ENCODE peak calls at places on chromosomes 1 and 21, in seven cellular contexts. X, K, G, E, C, J and O are unnamed samples.

GRCh38 chr1:5287178-5288155 is 633.1 kb downstream of the AJAP1 start:
- DNase-seq in X (no peak), K (no peak), G (no peak), E (no peak), C (no peak), J (no peak), O (no peak)

GRCh38 chr1:46532498-46533178 is 18.8 kb downstream of the KNCN start:
- DNase-seq in X (peak), K (peak), G (peak), E (peak), C (peak), J (peak), O (no peak)

GRCh38 chr1:26279598-26280332 is at the start of gene SH3BGRL3:
- DNase-seq in X (peak), K (peak), G (peak), E (peak), C (peak), J (peak), O (peak)

GRCh38 chr21:36696640-36697472 is 2.1 kb upstream of the SIM2 start:
- DNase-seq in X (no peak), K (no peak), G (no peak), E (no peak), C (peak), J (no peak), O (no peak)

GRCh38 chr1:41844255-41844654 is 74.5 kb downstream of the HIVEP3 start:
- DNase-seq in X (no peak), K (no peak), G (no peak), E (no peak), C (no peak), J (no peak), O (no peak)

GRCh38 chr21:40472026-40472425 is 374.9 kb downstream of the DSCAM start:
- DNase-seq in X (no peak), K (no peak), G (no peak), E (no peak), C (no peak), J (no peak), O (no peak)

GRCh38 chr1:33182452-33182851 is 609 bp upstream of the TRIM62 start:
- DNase-seq in X (no peak), K (peak), G (no peak), E (peak), C (no peak), J (peak), O (no peak)

GRCh38 chr1:159953866-159954515 is at the start of gene SLAMF9:
- DNase-seq in X (no peak), K (no peak), G (no peak), E (no peak), C (no peak), J (no peak), O (no peak)

GRCh38 chr1:110106013-110106941 is 6.0 kb upstream of the UBL4B start:
- DNase-seq in X (peak), K (peak), G (peak), E (peak), C (peak), J (peak), O (peak)

GRCh38 chr1:68600049-68600661 is 103.3 kb upstream of the DEPDC1 start:
- DNase-seq in X (no peak), K (no peak), G (no peak), E (no peak), C (no peak), J (no peak), O (peak)

GRCh38 chr1:211352985-211353515 is 26.4 kb downstream of the TRAF5 start:
- DNase-seq in X (peak), K (peak), G (peak), E (no peak), C (no peak), J (no peak), O (peak)

GRCh38 chr1:234322979-234323378 is 50.3 kb upstream of the COA6 start:
- DNase-seq in X (no peak), K (peak), G (peak), E (no peak), C (no peak), J (no peak), O (no peak)

GRCh38 chr1:5889462-5889861 is 102.8 kb downstream of the NPHP4 start:
- DNase-seq in X (no peak), K (no peak), G (no peak), E (no peak), C (peak), J (no peak), O (no peak)

GRCh38 chr1:217079579-217079978 is 356.4 kb upstream of the ESRRG start:
- DNase-seq in X (no peak), K (no peak), G (no peak), E (no peak), C (no peak), J (no peak), O (no peak)

GRCh38 chr1:223714849-223715709 is 2.7 kb downstream of the CAPN2 start:
- DNase-seq in X (no peak), K (peak), G (peak), E (peak), C (no peak), J (no peak), O (peak)

GRCh38 chr21:38980416-38981319 is 174.9 kb downstream of the ETS2 start:
- DNase-seq in X (no peak), K (no peak), G (no peak), E (no peak), C (no peak), J (no peak), O (no peak)

GRCh38 chr1:226986496-226987178 is 46.5 kb downstream of the COQ8A start:
- DNase-seq in X (peak), K (no peak), G (no peak), E (peak), C (peak), J (no peak), O (no peak)

GRCh38 chr21:45281411-45282282 is 6.0 kb downstream of the POFUT2 start:
- DNase-seq in X (no peak), K (no peak), G (peak), E (peak), C (peak), J (peak), O (no peak)

GRCh38 chr1:113241237-113241636 is 149.1 kb upstream of the MAGI3 start:
- DNase-seq in X (no peak), K (no peak), G (no peak), E (no peak), C (no peak), J (no peak), O (no peak)

GRCh38 chr1:10306435-10306834 is 92.4 kb upstream of the PGD start:
- DNase-seq in X (no peak), K (no peak), G (no peak), E (no peak), C (no peak), J (no peak), O (no peak)

GRCh38 chr1:68704800-68705443 is 208.0 kb upstream of the DEPDC1 start:
- DNase-seq in X (no peak), K (no peak), G (no peak), E (no peak), C (no peak), J (no peak), O (no peak)

GRCh38 chr1:164838786-164839185 is 279.8 kb downstream of the PBX1 start:
- DNase-seq in X (no peak), K (no peak), G (no peak), E (no peak), C (no peak), J (no peak), O (no peak)

GRCh38 chr1:110914676-110915075 is 41.7 kb downstream of the CD53 start:
- DNase-seq in X (no peak), K (no peak), G (no peak), E (no peak), C (no peak), J (no peak), O (peak)

GRCh38 chr1:162902372-162902771 is 41.4 kb upstream of the CCDC190 start:
- DNase-seq in X (no peak), K (no peak), G (no peak), E (no peak), C (no peak), J (no peak), O (no peak)

GRCh38 chr1:183236158-183236725 is 50.2 kb downstream of the LAMC2 start:
- DNase-seq in X (no peak), K (no peak), G (no peak), E (no peak), C (no peak), J (no peak), O (no peak)

GRCh38 chr1:67390041-67390887 is 39.9 kb downstream of the SERBP1 start:
- DNase-seq in X (no peak), K (no peak), G (no peak), E (no peak), C (no peak), J (no peak), O (peak)

GRCh38 chr21:39451332-39452206 is at the start of gene SH3BGR:
- DNase-seq in X (peak), K (peak), G (no peak), E (no peak), C (no peak), J (peak), O (peak)

GRCh38 chr21:44299085-44299457 is 782 bp upstream of the PFKL start:
- DNase-seq in X (no peak), K (no peak), G (no peak), E (no peak), C (no peak), J (no peak), O (no peak)

GRCh38 chr1:160800645-160801408 is 4.9 kb downstream of the LY9 start:
- DNase-seq in X (no peak), K (no peak), G (no peak), E (no peak), C (no peak), J (no peak), O (no peak)

GRCh38 chr21:40555129-40555528 is 291.8 kb downstream of the DSCAM start:
- DNase-seq in X (no peak), K (no peak), G (no peak), E (no peak), C (no peak), J (no peak), O (no peak)

GRCh38 chr1:110765640-110766335 is 91.0 kb upstream of the KCNA3 start:
- DNase-seq in X (no peak), K (peak), G (peak), E (peak), C (no peak), J (no peak), O (no peak)

GRCh38 chr1:91557826-91558225 is 57.2 kb downstream of the CDC7 start:
- DNase-seq in X (no peak), K (no peak), G (no peak), E (no peak), C (no peak), J (no peak), O (no peak)

GRCh38 chr21:35159881-35160280 is 110.8 kb upstream of the RUNX1 start:
- DNase-seq in X (no peak), K (no peak), G (no peak), E (no peak), C (no peak), J (no peak), O (no peak)

GRCh38 chr1:233183226-233184020 is 112.1 kb downstream of the PCNX2 start:
- DNase-seq in X (no peak), K (no peak), G (no peak), E (no peak), C (no peak), J (no peak), O (no peak)

DNA sequence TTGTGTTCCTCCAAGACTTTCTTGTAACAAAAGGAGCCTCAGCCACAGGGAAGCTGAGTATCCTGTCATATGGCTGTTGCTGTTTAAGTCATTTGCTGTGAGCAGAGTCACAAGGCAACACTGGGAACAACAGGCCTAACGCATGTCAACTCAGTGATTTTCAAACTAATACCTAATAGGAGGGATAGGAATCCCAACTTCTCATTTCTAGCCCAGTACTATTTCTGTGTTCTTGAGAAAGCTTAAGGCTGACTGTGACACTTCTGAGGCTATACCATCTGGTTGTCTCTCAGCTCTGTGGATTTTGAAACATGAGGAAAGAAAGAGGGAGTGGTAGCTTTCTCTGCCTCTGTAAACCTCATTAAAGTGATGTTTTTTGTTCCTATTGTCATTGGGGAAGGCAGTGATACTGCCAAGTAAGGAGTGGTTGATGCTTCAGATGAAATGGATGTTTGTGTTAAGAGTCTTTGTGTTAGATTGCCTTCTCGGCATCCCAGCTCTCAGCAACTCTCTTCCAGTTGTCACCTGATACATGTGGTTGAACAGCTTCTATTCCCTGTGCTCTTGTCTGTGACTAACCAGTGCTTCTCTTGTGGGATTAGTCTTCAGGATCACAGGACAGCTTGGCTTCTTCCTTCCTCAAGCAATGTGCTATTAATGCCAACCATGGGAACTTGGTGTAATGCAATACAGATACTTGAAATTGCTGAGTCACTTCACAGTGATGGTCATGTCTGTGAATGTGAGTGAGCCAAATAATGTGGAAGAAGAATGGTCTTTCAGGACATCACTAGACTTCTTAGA is 166.8 kb upstream of the IVNS1ABP start:
- DNase-seq in X (no peak), K (peak), G (no peak), E (no peak), C (no peak), J (no peak), O (peak)
- H3K27ac ChIP-seq in X (no peak), K (no peak), G (no peak), E (no peak), C (no peak), J (peak), O (no peak)

GRCh38 chr1:27499142-27499541 is 9.2 kb upstream of the WASF2 start:
- DNase-seq in X (no peak), K (no peak), G (no peak), E (no peak), C (no peak), J (no peak), O (no peak)

GRCh38 chr1:27491748-27492700 is 2.1 kb upstream of the WASF2 start:
- DNase-seq in X (no peak), K (peak), G (peak), E (peak), C (no peak), J (peak), O (no peak)

DNA sequence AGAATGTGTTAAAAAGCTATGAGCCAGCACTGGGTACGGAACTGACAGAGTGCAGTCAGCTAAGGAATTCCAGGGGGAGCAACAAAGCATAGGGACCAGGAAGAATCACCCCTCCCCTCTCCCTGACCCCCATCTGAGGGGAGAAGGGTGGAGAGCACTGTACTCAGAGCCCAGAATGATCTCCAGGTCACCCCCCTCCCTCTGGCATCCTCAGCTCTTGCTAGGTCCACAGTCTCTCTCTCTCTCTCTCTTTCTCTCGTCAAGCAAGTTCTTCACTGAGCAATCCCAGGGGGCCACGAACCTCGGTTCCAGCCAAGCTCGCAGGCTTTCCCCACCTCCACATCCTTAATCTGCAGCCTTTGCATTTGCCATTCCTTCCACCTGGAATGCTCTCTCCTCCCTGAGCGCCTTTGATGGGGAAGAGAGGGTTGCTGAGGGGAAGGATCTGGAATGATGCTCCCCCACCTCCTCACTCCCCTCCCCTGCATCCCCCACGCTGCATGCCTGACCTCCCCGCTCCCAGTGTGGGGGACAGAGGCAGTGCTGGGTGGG is 6.7 kb upstream of the WASF2 start:
- DNase-seq in X (no peak), K (no peak), G (no peak), E (peak), C (peak), J (peak), O (no peak)
- H3K27ac ChIP-seq in X (no peak), K (peak), G (no peak), E (peak), C (no peak), J (no peak), O (no peak)

DNA sequence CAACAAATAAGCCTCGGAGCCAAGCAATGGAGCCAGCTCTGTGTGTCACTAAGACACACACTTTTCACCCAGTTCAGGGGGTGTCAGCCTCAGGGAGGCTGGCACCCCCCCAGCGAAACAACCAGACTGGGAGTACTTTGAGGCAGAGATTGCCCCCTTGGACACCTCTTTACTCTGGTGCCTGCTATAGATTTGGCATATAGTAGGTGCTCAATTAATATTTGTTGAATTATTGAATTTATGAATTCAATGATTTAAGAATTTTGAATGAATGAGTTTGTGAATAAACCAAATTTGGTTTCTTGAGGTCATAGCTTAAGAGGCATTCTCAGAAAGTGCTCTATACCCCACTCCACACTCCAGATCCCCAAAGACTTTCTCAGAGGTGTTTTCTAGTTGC is 70.3 kb downstream of the OLIG1 start:
- DNase-seq in X (no peak), K (no peak), G (no peak), E (no peak), C (no peak), J (no peak), O (no peak)
- H3K27ac ChIP-seq in X (no peak), K (no peak), G (no peak), E (no peak), C (no peak), J (no peak), O (no peak)

DNA sequence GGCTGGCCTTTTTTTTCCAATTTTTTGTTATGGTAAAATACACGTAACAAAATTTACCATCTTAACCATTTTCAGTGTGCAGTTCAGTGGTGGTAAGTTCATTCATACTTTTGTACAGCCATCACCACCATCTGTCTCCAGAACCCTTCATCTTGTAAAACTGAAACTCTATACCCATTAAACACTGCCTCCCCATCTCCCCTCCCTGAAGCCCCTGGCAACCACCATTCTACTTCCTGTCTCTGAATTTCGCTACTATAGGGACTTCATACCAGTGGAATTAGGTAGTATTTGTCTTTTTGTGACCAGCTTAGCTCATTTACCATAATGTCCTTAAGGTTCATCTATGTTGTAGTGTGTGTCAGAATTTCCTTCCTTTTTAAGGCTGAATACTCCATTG is 8.7 kb downstream of the PKNOX1 start:
- DNase-seq in X (no peak), K (no peak), G (no peak), E (no peak), C (no peak), J (no peak), O (no peak)
- H3K27ac ChIP-seq in X (no peak), K (no peak), G (no peak), E (no peak), C (no peak), J (no peak), O (no peak)

DNA sequence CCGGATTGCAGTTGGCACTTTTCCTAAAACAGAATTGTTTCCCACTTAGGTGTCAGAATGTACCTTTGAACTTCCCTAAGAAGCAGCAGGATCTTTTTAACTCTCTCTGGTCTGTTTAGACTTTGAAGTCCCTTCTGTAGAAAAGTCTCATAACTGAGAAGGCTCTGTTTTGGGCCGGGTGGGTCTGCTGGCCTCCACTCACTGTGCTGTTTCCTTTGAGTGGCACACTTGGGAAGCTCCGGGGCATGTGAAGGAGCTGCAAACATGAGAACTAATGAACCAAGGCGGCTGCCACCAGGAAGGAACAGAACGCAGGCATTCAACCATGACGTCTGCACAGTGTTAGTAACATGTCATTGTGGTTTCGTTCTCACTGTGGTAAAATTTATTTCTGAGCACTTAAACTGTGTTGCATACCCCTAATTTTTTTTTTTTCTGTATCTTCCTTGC is 19.5 kb upstream of the NCMAP start:
- DNase-seq in X (no peak), K (no peak), G (peak), E (no peak), C (peak), J (no peak), O (no peak)
- H3K27ac ChIP-seq in X (no peak), K (peak), G (peak), E (no peak), C (peak), J (no peak), O (no peak)

GRCh38 chr1:12426030-12426429 is 192.0 kb downstream of the DHRS3 start:
- DNase-seq in X (no peak), K (no peak), G (no peak), E (no peak), C (no peak), J (no peak), O (no peak)

GRCh38 chr1:12424793-12425192 is 193.2 kb downstream of the DHRS3 start:
- DNase-seq in X (no peak), K (no peak), G (no peak), E (no peak), C (no peak), J (no peak), O (no peak)

GRCh38 chr1:12432897-12433296 is 185.1 kb downstream of the DHRS3 start:
- DNase-seq in X (no peak), K (no peak), G (no peak), E (no peak), C (no peak), J (no peak), O (no peak)

GRCh38 chr1:12424150-12424549 is 193.9 kb downstream of the DHRS3 start:
- DNase-seq in X (no peak), K (no peak), G (no peak), E (no peak), C (no peak), J (no peak), O (no peak)

DNA sequence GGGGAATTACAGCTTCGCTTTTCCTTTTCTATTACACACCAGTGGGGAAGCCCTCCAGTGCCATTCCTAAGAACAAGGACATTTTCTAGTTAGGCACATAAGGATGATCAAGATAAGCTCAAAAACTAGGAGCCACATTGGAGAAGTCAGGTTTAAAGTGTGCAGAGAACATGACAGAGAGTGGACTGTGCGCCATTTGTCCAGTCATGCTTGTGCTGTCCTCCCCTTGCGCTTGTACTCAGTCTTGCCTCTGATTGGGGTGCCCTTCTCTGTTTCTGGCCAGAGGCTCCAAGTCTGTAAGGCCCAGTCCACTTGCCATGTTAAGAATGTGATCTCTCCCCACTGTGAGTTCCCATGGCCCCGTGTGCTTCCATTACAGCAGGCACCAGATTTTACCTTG is 189.7 kb downstream of the DHRS3 start:
- DNase-seq in X (no peak), K (no peak), G (no peak), E (no peak), C (no peak), J (no peak), O (no peak)
- H3K27ac ChIP-seq in X (no peak), K (no peak), G (no peak), E (no peak), C (no peak), J (no peak), O (no peak)